ENCODE peak calls at places on chromosomes 2 and 18, in ten cellular contexts. X is aorta, S is activated gamma-delta T cell treated with Interleukin-2 at 50 U/mL for 16 hours, B is fibroblast of lung, L is endodermal cell, F is HT1080, N is bronchial epithelial cell, H is left lobe of liver, W is amniotic epithelial cell, O is SK-MEL-5. A is an unnamed sample.

GRCh38 chr2:200618590-200619021 is 32.8 kb downstream of the AOX1 start:
- DNase-seq in X (no peak), S (no peak), B (peak), L (no peak), F (peak), N (peak), H (no peak), W (peak), O (peak), A (no peak)

GRCh38 chr2:23537991-23538390 is 153.0 kb downstream of the KLHL29 start:
- DNase-seq in X (no peak), S (no peak), B (peak), L (no peak), F (no peak), N (no peak), H (no peak), W (no peak), O (no peak), A (no peak)

GRCh38 chr18:77705301-77705700 is 455.7 kb downstream of the GALR1 start:
- DNase-seq in X (no peak), S (no peak), B (no peak), L (no peak), F (no peak), N (no peak), H (no peak), W (no peak), O (no peak), A (no peak)

GRCh38 chr2:207867075-207867474 is 97.4 kb upstream of the FZD5 start:
- DNase-seq in X (no peak), S (no peak), B (no peak), L (no peak), F (no peak), N (no peak), H (no peak), W (peak), O (no peak), A (no peak)

GRCh38 chr18:46338213-46338612 is 234.0 kb downstream of the HAUS1 start:
- DNase-seq in X (no peak), S (no peak), B (no peak), L (peak), F (no peak), N (no peak), H (no peak), W (no peak), O (no peak), A (peak)

GRCh38 chr2:217142649-217143266 is 282.9 kb upstream of the TNP1 start:
- DNase-seq in X (no peak), S (no peak), B (no peak), L (peak), F (peak), N (peak), H (peak), W (peak), O (peak), A (no peak)

GRCh38 chr18:59208602-59209001 is 11.4 kb upstream of the GRP start:
- DNase-seq in X (no peak), S (no peak), B (no peak), L (no peak), F (peak), N (peak), H (no peak), W (peak), O (peak), A (no peak)

GRCh38 chr2:39091535-39091934 is 29.3 kb downstream of the SOS1 start:
- DNase-seq in X (no peak), S (no peak), B (no peak), L (no peak), F (no peak), N (no peak), H (no peak), W (no peak), O (no peak), A (no peak)

GRCh38 chr2:203870481-203870880 is 2.9 kb downstream of the CTLA4 start:
- DNase-seq in X (no peak), S (no peak), B (no peak), L (no peak), F (no peak), N (no peak), H (no peak), W (no peak), O (no peak), A (no peak)

GRCh38 chr2:219736196-219736595 is 108.8 kb downstream of the SLC4A3 start:
- DNase-seq in X (no peak), S (no peak), B (peak), L (peak), F (peak), N (peak), H (no peak), W (peak), O (peak), A (no peak)

GRCh38 chr2:238127165-238128060 is 11.1 kb upstream of the KLHL30 start:
- DNase-seq in X (no peak), S (no peak), B (peak), L (peak), F (peak), N (no peak), H (no peak), W (peak), O (peak), A (no peak)

GRCh38 chr2:146978891-146979555 is 865.8 kb upstream of the ACVR2A start:
- DNase-seq in X (no peak), S (no peak), B (no peak), L (no peak), F (peak), N (no peak), H (no peak), W (peak), O (peak), A (no peak)

GRCh38 chr18:26091047-26091630 is 726 bp upstream of the SS18 start:
- DNase-seq in X (peak), S (no peak), B (no peak), L (no peak), F (no peak), N (no peak), H (peak), W (no peak), O (no peak), A (no peak)

GRCh38 chr2:196277002-196277401 is 105.6 kb upstream of the STK17B start:
- DNase-seq in X (no peak), S (no peak), B (peak), L (no peak), F (peak), N (no peak), H (no peak), W (peak), O (peak), A (no peak)

GRCh38 chr2:159034728-159035127 is 66.3 kb downstream of the TANC1 start:
- DNase-seq in X (no peak), S (no peak), B (no peak), L (no peak), F (no peak), N (no peak), H (no peak), W (no peak), O (peak), A (no peak)

GRCh38 chr18:62545098-62545497 is 22.3 kb downstream of the ZCCHC2 start:
- DNase-seq in X (peak), S (no peak), B (no peak), L (no peak), F (no peak), N (no peak), H (no peak), W (no peak), O (no peak), A (no peak)

GRCh38 chr2:217928324-217929293 is 74.2 kb downstream of the TNS1 start:
- DNase-seq in X (peak), S (no peak), B (no peak), L (no peak), F (no peak), N (peak), H (no peak), W (no peak), O (no peak), A (no peak)

A was measured in RWPE2.